ENCODE peak calls at places on chromosomes 4 and X, in four cellular contexts. X is CD8-positive, alpha-beta memory T cell; Q is BJ; P is fibroblast of the aortic adventitia. V is an unnamed sample.
A peak's percentile ranks its signal among the peaks of the same experiment; 100 is the strongest.

GRCh38 chrX:42531431-42531830 is 246.5 kb downstream of the PPP1R2C start:
- DNase-seq in X (no peak), Q (no peak), P (no peak), V (no peak)

GRCh38 chr4:74206088-74206826 is 48.3 kb downstream of the MTHFD2L start:
- DNase-seq in X (no peak), Q (peak; percentile 4), P (peak; percentile 89), V (no peak)

GRCh38 chrX:68498508-68499379 is at the start of gene YIPF6:
- DNase-seq in X (peak; percentile 76), Q (no peak), P (peak; percentile 62), V (peak; percentile 38)

GRCh38 chrX:100995469-100995868 is 26.0 kb downstream of the ARL13A start:
- DNase-seq in X (no peak), Q (peak; percentile 45), P (peak; percentile 74), V (peak; percentile 79)

GRCh38 chrX:75365243-75365975 is 91.5 kb downstream of the UPRT start:
- DNase-seq in X (no peak), Q (no peak), P (no peak), V (no peak)

GRCh38 chr4:147349199-147349598 is 131.7 kb upstream of the EDNRA start:
- DNase-seq in X (no peak), Q (no peak), P (no peak), V (no peak)

GRCh38 chr4:55173580-55173979 is 48.2 kb upstream of the KDR start:
- DNase-seq in X (no peak), Q (no peak), P (peak; percentile 79), V (peak; percentile 94)

GRCh38 chrX:20432048-20432447 is 165.3 kb upstream of the RPS6KA3 start:
- DNase-seq in X (no peak), Q (no peak), P (no peak), V (peak; percentile 18)

GRCh38 chr4:7680731-7681130 is 246.0 kb upstream of the PSAPL1 start:
- DNase-seq in X (peak; percentile 10), Q (no peak), P (no peak), V (no peak)

GRCh38 chr4:37002625-37003024 is 241.9 kb upstream of the NWD2 start:
- DNase-seq in X (no peak), Q (no peak), P (no peak), V (no peak)

GRCh38 chrX:1249101-1249887 is 19.3 kb upstream of the CSF2RA start:
- DNase-seq in X (no peak), Q (peak; percentile 38), P (no peak), V (peak; percentile 6)

GRCh38 chrX:40145001-40145631 is 47.4 kb upstream of the BCOR start:
- DNase-seq in X (no peak), Q (no peak), P (no peak), V (no peak)

GRCh38 chrX:2584659-2585470 is 84.1 kb upstream of the DHRSX start:
- DNase-seq in X (no peak), Q (no peak), P (no peak), V (peak; percentile 43)

GRCh38 chrX:135543924-135544323 is 23.5 kb downstream of the INTS6L start:
- DNase-seq in X (peak; percentile 44), Q (no peak), P (no peak), V (no peak)

GRCh38 chr4:56288663-56289062 is 98.6 kb downstream of the AASDH start:
- DNase-seq in X (no peak), Q (no peak), P (no peak), V (peak; percentile 10)

GRCh38 chr4:7201351-7202305 is 9.3 kb downstream of the SORCS2 start:
- DNase-seq in X (no peak), Q (no peak), P (no peak), V (no peak)

GRCh38 chr4:153223418-153223792 is 19.2 kb downstream of the TRIM2 start:
- DNase-seq in X (no peak), Q (no peak), P (peak; percentile 41), V (no peak)
- H3K4me3 ChIP-seq in X (peak overlapping the region; percentile 54), Q (peak overlapping the region; percentile 69), P (peak overlapping the region; percentile 79), V (peak overlapping the region; percentile 59)

GRCh38 chr4:168630445-168631187 is 133.8 kb downstream of the PALLD start:
- DNase-seq in X (no peak), Q (no peak), P (peak; percentile 65), V (peak; percentile 91)
- H3K4me3 ChIP-seq in X (no peak overlapping the region), Q (no peak overlapping the region), P (peak overlapping the region; percentile 76), V (peak overlapping the region; percentile 47)

GRCh38 chr4:87053802-87054767 is 119.3 kb downstream of the AFF1 start:
- DNase-seq in X (no peak), Q (no peak), P (no peak), V (no peak)
- H3K4me3 ChIP-seq in X (no peak overlapping the region), Q (no peak overlapping the region), P (no peak overlapping the region), V (no peak overlapping the region)

GRCh38 chr4:26839016-26839415 is 21.6 kb upstream of the STIM2 start:
- DNase-seq in X (no peak), Q (peak; percentile 33), P (no peak), V (no peak)
- H3K4me3 ChIP-seq in X (no peak overlapping the region), Q (no peak overlapping the region), P (no peak overlapping the region), V (no peak overlapping the region)

GRCh38 chr4:113447061-113447460 is 314.5 kb downstream of the CAMK2D start:
- DNase-seq in X (no peak), Q (no peak), P (no peak), V (peak; percentile 44)
- H3K4me3 ChIP-seq in X (no peak overlapping the region), Q (no peak overlapping the region), P (no peak overlapping the region), V (no peak overlapping the region)

GRCh38 chrX:143634373-143634685 is 1.6 kb downstream of the SLITRK4 start:
- DNase-seq in X (no peak), Q (no peak), P (no peak), V (no peak)
- H3K4me3 ChIP-seq in X (no peak overlapping the region), Q (no peak overlapping the region), P (no peak overlapping the region), V (no peak overlapping the region)

DNA sequence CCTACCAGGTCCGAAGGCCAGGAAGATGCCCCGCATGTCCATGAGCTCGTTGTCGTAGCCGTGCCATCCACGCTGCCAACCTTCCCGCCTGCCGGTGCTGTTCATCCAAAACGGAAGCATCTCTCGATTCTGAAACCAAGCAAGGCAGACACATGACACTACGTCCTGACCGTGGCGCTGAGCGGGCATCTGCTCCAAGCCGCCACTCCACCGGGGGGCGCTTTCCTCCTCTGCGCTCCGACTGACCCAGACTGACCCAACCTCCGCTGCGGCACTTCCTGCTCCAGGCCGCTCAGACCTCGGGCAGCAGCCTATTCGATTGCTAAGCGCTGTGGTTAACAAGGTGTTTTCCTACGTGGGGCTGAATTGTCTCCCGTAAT is 120.4 kb downstream of the ENPP6 start:
- DNase-seq in X (no peak), Q (no peak), P (no peak), V (no peak)
- H3K4me3 ChIP-seq in X (no peak overlapping the region), Q (no peak overlapping the region), P (peak overlapping the region; percentile 41), V (no peak overlapping the region)

V was measured in bronchial epithelial cell.